ENCODE peak calls at places on chromosomes 11 and 22, in nine cellular contexts. One of them, this sample, is unnamed.

GRCh38 chr11:16154715-16155396 is 201.5 kb downstream of the SOX6 start:
- DNase-seq in PC-3: peak
- DNase-seq in brain microvascular endothelial cell: no peak
- DNase-seq in body of pancreas: peak
- DNase-seq in upper lobe of right lung: no peak
- DNase-seq in uterus: no peak
- DNase-seq in WERI-Rb-1: no peak
- DNase-seq in right lobe of liver: no peak
- DNase-seq in keratinocyte: peak
- DNase-seq in this sample: no peak

GRCh38 chr11:91921974-91922373 is 302.6 kb upstream of the FAT3 start:
- DNase-seq in PC-3: peak
- DNase-seq in brain microvascular endothelial cell: no peak
- DNase-seq in body of pancreas: no peak
- DNase-seq in upper lobe of right lung: no peak
- DNase-seq in uterus: no peak
- DNase-seq in WERI-Rb-1: no peak
- DNase-seq in right lobe of liver: no peak
- DNase-seq in keratinocyte: no peak
- DNase-seq in this sample: no peak

GRCh38 chr11:6062691-6063358 is 32.3 kb upstream of the OR56A1 start:
- DNase-seq in PC-3: no peak
- DNase-seq in brain microvascular endothelial cell: no peak
- DNase-seq in body of pancreas: no peak
- DNase-seq in upper lobe of right lung: no peak
- DNase-seq in uterus: no peak
- DNase-seq in WERI-Rb-1: no peak
- DNase-seq in right lobe of liver: no peak
- DNase-seq in keratinocyte: no peak
- DNase-seq in this sample: no peak

GRCh38 chr11:74138021-74138420 is 32.8 kb downstream of the C2CD3 start:
- DNase-seq in PC-3: peak
- DNase-seq in brain microvascular endothelial cell: no peak
- DNase-seq in body of pancreas: no peak
- DNase-seq in upper lobe of right lung: no peak
- DNase-seq in uterus: no peak
- DNase-seq in WERI-Rb-1: no peak
- DNase-seq in right lobe of liver: no peak
- DNase-seq in keratinocyte: no peak
- DNase-seq in this sample: no peak

GRCh38 chr11:122754553-122755322 is 83.6 kb upstream of the CRTAM start:
- DNase-seq in PC-3: peak
- DNase-seq in brain microvascular endothelial cell: no peak
- DNase-seq in body of pancreas: no peak
- DNase-seq in upper lobe of right lung: no peak
- DNase-seq in uterus: no peak
- DNase-seq in WERI-Rb-1: peak
- DNase-seq in right lobe of liver: no peak
- DNase-seq in keratinocyte: no peak
- DNase-seq in this sample: no peak

GRCh38 chr11:60699282-60699681 is at the start of gene MS4A8:
- DNase-seq in PC-3: no peak
- DNase-seq in brain microvascular endothelial cell: no peak
- DNase-seq in body of pancreas: peak
- DNase-seq in upper lobe of right lung: no peak
- DNase-seq in uterus: no peak
- DNase-seq in WERI-Rb-1: peak
- DNase-seq in right lobe of liver: no peak
- DNase-seq in keratinocyte: no peak
- DNase-seq in this sample: no peak

GRCh38 chr22:48316876-48317250 is 1510.8 kb downstream of the BRD1 start:
- DNase-seq in PC-3: no peak
- DNase-seq in brain microvascular endothelial cell: no peak
- DNase-seq in body of pancreas: no peak
- DNase-seq in upper lobe of right lung: no peak
- DNase-seq in uterus: no peak
- DNase-seq in WERI-Rb-1: peak
- DNase-seq in right lobe of liver: peak
- DNase-seq in keratinocyte: no peak
- DNase-seq in this sample: peak

GRCh38 chr11:129061466-129062194 is 119.0 kb upstream of the TP53AIP1 start:
- DNase-seq in PC-3: peak
- DNase-seq in brain microvascular endothelial cell: peak
- DNase-seq in body of pancreas: no peak
- DNase-seq in upper lobe of right lung: no peak
- DNase-seq in uterus: no peak
- DNase-seq in WERI-Rb-1: no peak
- DNase-seq in right lobe of liver: no peak
- DNase-seq in keratinocyte: peak
- DNase-seq in this sample: no peak

GRCh38 chr22:49305215-49305965 is 522.3 kb downstream of the BRD1 start:
- DNase-seq in PC-3: peak
- DNase-seq in brain microvascular endothelial cell: no peak
- DNase-seq in body of pancreas: peak
- DNase-seq in upper lobe of right lung: peak
- DNase-seq in uterus: peak
- DNase-seq in WERI-Rb-1: peak
- DNase-seq in right lobe of liver: peak
- DNase-seq in keratinocyte: no peak
- DNase-seq in this sample: peak

GRCh38 chr11:69004411-69005182 is 8.4 kb downstream of the MRGPRF start:
- DNase-seq in PC-3: no peak
- DNase-seq in brain microvascular endothelial cell: no peak
- DNase-seq in body of pancreas: no peak
- DNase-seq in upper lobe of right lung: peak
- DNase-seq in uterus: peak
- DNase-seq in WERI-Rb-1: no peak
- DNase-seq in right lobe of liver: peak
- DNase-seq in keratinocyte: no peak
- DNase-seq in this sample: peak

GRCh38 chr11:128116447-128117240 is 470.7 kb downstream of the ETS1 start:
- DNase-seq in PC-3: peak
- DNase-seq in brain microvascular endothelial cell: no peak
- DNase-seq in body of pancreas: no peak
- DNase-seq in upper lobe of right lung: no peak
- DNase-seq in uterus: no peak
- DNase-seq in WERI-Rb-1: peak
- DNase-seq in right lobe of liver: no peak
- DNase-seq in keratinocyte: no peak
- DNase-seq in this sample: no peak

GRCh38 chr22:20324139-20324516 is 4.3 kb upstream of the DGCR6L start:
- DNase-seq in PC-3: peak
- DNase-seq in brain microvascular endothelial cell: no peak
- DNase-seq in body of pancreas: no peak
- DNase-seq in upper lobe of right lung: no peak
- DNase-seq in uterus: no peak
- DNase-seq in WERI-Rb-1: no peak
- DNase-seq in right lobe of liver: no peak
- DNase-seq in keratinocyte: no peak
- DNase-seq in this sample: no peak

GRCh38 chr11:117816846-117817212 is 7.7 kb downstream of the FXYD2 start:
- DNase-seq in PC-3: no peak
- DNase-seq in brain microvascular endothelial cell: no peak
- DNase-seq in body of pancreas: no peak
- DNase-seq in upper lobe of right lung: no peak
- DNase-seq in uterus: no peak
- DNase-seq in WERI-Rb-1: no peak
- DNase-seq in right lobe of liver: peak
- DNase-seq in keratinocyte: no peak
- DNase-seq in this sample: no peak

DNA sequence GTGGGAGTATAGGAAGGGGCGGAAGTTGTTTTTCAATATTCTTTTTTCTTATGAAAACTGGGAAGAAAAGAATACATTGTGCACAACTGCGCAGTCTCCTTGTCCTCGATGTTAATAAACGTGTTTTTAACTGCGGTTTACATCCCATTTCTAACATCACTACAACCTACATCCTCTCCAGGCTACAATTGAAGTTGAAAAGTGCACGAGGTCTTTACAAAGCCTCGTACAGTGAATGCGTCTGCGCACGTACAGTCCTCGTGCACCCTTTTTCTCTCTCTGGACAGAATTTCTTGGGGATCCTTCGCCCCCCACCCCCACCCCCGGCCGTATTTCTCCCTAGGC is 102.4 kb downstream of the WT1 start:
- DNase-seq in PC-3: no peak
- DNase-seq in brain microvascular endothelial cell: no peak
- DNase-seq in body of pancreas: no peak
- DNase-seq in upper lobe of right lung: no peak
- DNase-seq in uterus: no peak
- DNase-seq in WERI-Rb-1: no peak
- DNase-seq in right lobe of liver: no peak
- DNase-seq in keratinocyte: no peak
- DNase-seq in this sample: no peak
- H3K4me3 ChIP-seq in PC-3: peak
- H3K4me3 ChIP-seq in brain microvascular endothelial cell: peak
- H3K4me3 ChIP-seq in body of pancreas: peak
- H3K4me3 ChIP-seq in upper lobe of right lung: peak
- H3K4me3 ChIP-seq in uterus: peak
- H3K4me3 ChIP-seq in WERI-Rb-1: no peak
- H3K4me3 ChIP-seq in right lobe of liver: peak
- H3K4me3 ChIP-seq in keratinocyte: no peak
- H3K4me3 ChIP-seq in this sample: peak

DNA sequence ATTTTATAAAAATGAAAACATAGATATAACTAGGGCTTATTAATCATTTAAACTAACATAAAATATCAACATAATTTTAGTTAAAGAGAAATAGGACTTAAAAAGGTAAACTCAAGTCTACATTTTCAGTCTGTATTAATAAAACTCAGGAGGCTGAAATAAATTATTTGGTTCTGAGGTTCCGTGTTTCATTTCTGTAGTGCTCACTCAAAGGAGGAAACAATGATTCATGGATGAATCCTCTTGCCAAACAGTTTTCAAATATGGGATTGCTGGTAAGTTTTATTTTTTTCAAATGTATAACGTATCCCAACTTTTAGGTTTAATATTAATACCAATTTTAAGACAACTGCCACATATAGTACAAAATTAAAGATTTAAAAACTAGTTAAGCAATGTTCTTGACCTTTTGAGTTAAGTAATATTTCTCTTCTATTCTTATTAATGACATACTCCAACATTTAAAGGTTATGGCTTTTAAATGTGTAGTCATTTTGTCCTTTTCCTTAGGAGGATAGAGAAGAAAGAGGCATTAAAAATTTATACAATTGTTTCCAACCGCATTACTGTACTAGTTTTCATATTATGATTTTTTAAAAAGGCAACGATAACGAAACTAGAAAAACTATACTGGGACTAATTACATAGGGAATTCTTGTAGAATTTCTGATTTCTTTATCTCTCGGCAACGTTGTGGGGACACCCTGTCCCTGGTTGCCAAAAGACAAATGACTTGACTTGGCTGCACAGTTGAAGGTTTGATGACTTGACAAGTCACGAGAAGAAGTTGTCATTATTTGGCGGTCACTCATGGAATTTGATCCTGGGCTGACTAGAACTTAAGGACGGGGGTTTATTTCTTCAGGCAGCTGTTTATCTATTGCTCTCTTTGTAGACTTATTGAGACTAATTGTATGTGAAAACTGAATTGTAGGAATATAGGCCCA is 69.2 kb upstream of the ADSL start:
- DNase-seq in PC-3: peak
- DNase-seq in brain microvascular endothelial cell: no peak
- DNase-seq in body of pancreas: no peak
- DNase-seq in upper lobe of right lung: no peak
- DNase-seq in uterus: no peak
- DNase-seq in WERI-Rb-1: no peak
- DNase-seq in right lobe of liver: no peak
- DNase-seq in keratinocyte: no peak
- DNase-seq in this sample: no peak
- H3K27ac ChIP-seq in PC-3: peak
- H3K27ac ChIP-seq in brain microvascular endothelial cell: peak
- H3K27ac ChIP-seq in body of pancreas: peak
- H3K27ac ChIP-seq in upper lobe of right lung: peak
- H3K27ac ChIP-seq in uterus: peak
- H3K27ac ChIP-seq in WERI-Rb-1: no peak
- H3K27ac ChIP-seq in right lobe of liver: peak
- H3K27ac ChIP-seq in keratinocyte: peak
- H3K27ac ChIP-seq in this sample: peak

GRCh38 chr11:34997872-34998548 is 81.6 kb downstream of the PDHX start:
- DNase-seq in PC-3: peak
- DNase-seq in brain microvascular endothelial cell: no peak
- DNase-seq in body of pancreas: no peak
- DNase-seq in upper lobe of right lung: no peak
- DNase-seq in uterus: no peak
- DNase-seq in WERI-Rb-1: no peak
- DNase-seq in right lobe of liver: no peak
- DNase-seq in keratinocyte: no peak
- DNase-seq in this sample: no peak
- TF ChIP-seq CTCF in PC-3: peak
- TF ChIP-seq CTCF in brain microvascular endothelial cell: peak
- TF ChIP-seq CTCF in body of pancreas: peak
- TF ChIP-seq CTCF in upper lobe of right lung: peak
- TF ChIP-seq CTCF in uterus: peak
- TF ChIP-seq CTCF in WERI-Rb-1: no peak
- TF ChIP-seq CTCF in right lobe of liver: peak
- TF ChIP-seq CTCF in keratinocyte: peak
- TF ChIP-seq CTCF in this sample: peak

DNA sequence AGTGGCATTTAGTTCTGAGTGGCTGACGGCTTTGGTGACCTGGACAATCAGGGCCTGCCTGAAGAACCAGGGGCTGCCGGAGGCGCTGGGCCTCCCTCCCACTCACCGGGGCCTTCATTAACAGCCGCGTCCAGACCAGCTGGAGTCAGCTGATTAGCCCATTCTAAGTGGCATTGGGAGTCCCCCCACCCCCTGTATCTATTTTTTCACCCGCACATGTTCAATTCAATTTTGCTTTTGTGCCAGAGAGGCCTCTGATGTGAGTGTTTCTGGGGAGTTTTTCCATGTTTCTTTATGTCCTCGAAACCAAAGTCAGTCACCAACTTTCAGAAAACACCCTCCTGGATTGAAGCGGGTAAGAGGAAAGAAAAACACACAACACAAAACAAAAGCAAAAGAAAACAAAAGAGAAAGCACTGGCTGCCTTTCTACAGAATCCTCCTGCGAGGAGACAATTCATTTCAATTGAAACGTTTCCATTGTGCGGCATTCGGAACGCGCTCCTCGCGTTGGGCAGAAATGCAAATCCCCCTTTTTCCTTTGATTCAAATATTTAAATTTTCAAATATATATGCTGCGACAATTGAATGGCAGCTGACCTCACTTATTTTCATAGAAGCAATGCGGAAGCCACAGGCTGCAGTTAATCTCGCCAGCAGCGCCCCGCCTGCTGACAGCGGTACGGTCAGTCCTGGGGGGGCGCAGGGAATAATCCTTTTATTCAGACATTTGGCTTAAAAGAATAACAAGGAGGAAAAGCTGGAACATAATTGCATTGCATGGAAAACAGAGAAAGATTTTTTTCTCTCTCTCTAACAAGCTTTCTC is 17.6 kb downstream of the CDKN1C start:
- DNase-seq in PC-3: no peak
- DNase-seq in brain microvascular endothelial cell: no peak
- DNase-seq in body of pancreas: no peak
- DNase-seq in upper lobe of right lung: no peak
- DNase-seq in uterus: no peak
- DNase-seq in WERI-Rb-1: peak
- DNase-seq in right lobe of liver: no peak
- DNase-seq in keratinocyte: no peak
- DNase-seq in this sample: no peak
- H3K4me3 ChIP-seq in PC-3: no peak
- H3K4me3 ChIP-seq in brain microvascular endothelial cell: no peak
- H3K4me3 ChIP-seq in body of pancreas: no peak
- H3K4me3 ChIP-seq in upper lobe of right lung: peak
- H3K4me3 ChIP-seq in uterus: no peak
- H3K4me3 ChIP-seq in WERI-Rb-1: peak
- H3K4me3 ChIP-seq in right lobe of liver: no peak
- H3K4me3 ChIP-seq in keratinocyte: no peak
- H3K4me3 ChIP-seq in this sample: peak

This sample was measured in coronary artery.